ENCODE peak calls at places on chromosomes 2 and 18, in seven cellular contexts. B, G, O, H, A, E and R are unnamed samples.

GRCh38 chr2:127597046-127597983 is 48.6 kb upstream of the GPR17 start:
- DNase-seq in B (no peak), G (no peak), O (no peak), H (peak), A (no peak), E (no peak), R (no peak)

GRCh38 chr2:18546586-18546985 is 13.9 kb downstream of the RDH14 start:
- DNase-seq in B (no peak), G (no peak), O (no peak), H (no peak), A (peak), E (peak), R (no peak)

GRCh38 chr2:64923385-64923710 is 65.9 kb upstream of the SLC1A4 start:
- DNase-seq in B (no peak), G (no peak), O (no peak), H (no peak), A (no peak), E (no peak), R (no peak)

GRCh38 chr18:35756506-35757117 is 175.1 kb downstream of the GALNT1 start:
- DNase-seq in B (no peak), G (peak), O (no peak), H (no peak), A (peak), E (peak), R (no peak)

GRCh38 chr18:79400591-79401381 is 5.1 kb downstream of the NFATC1 start:
- DNase-seq in B (peak), G (no peak), O (no peak), H (no peak), A (no peak), E (no peak), R (no peak)

GRCh38 chr2:79219383-79219988 is 59.9 kb upstream of the REG3A start:
- DNase-seq in B (no peak), G (peak), O (no peak), H (no peak), A (peak), E (peak), R (no peak)

GRCh38 chr2:172333206-172333605 is 94.2 kb upstream of the ITGA6 start:
- DNase-seq in B (no peak), G (no peak), O (no peak), H (no peak), A (no peak), E (peak), R (no peak)

GRCh38 chr18:10449396-10449795 is 5.0 kb upstream of the APCDD1 start:
- DNase-seq in B (no peak), G (peak), O (no peak), H (no peak), A (no peak), E (no peak), R (no peak)

GRCh38 chr18:75132931-75133525 is 75.9 kb downstream of the PTGR3 start:
- DNase-seq in B (no peak), G (no peak), O (no peak), H (peak), A (no peak), E (no peak), R (no peak)

GRCh38 chr2:15982285-15982967 is 42.1 kb downstream of the MYCN start:
- DNase-seq in B (no peak), G (no peak), O (no peak), H (peak), A (no peak), E (no peak), R (no peak)

GRCh38 chr2:222813177-222813843 is 47.5 kb upstream of the ACSL3 start:
- DNase-seq in B (no peak), G (no peak), O (peak), H (no peak), A (no peak), E (no peak), R (no peak)

GRCh38 chr2:33133436-33133835 is 186.7 kb downstream of the LTBP1 start:
- DNase-seq in B (no peak), G (peak), O (no peak), H (no peak), A (no peak), E (peak), R (no peak)

GRCh38 chr2:191690327-191690726 is 12.4 kb downstream of the NABP1 start:
- DNase-seq in B (no peak), G (no peak), O (no peak), H (no peak), A (no peak), E (no peak), R (no peak)

GRCh38 chr2:20181761-20182160 is 43.2 kb downstream of the SDC1 start:
- DNase-seq in B (no peak), G (no peak), O (no peak), H (no peak), A (no peak), E (no peak), R (peak)

GRCh38 chr2:46984642-46985476 is 69.3 kb upstream of the MCFD2 start:
- DNase-seq in B (no peak), G (peak), O (peak), H (no peak), A (no peak), E (no peak), R (peak)

GRCh38 chr2:219736196-219736595 is 108.8 kb downstream of the SLC4A3 start:
- DNase-seq in B (no peak), G (peak), O (no peak), H (no peak), A (peak), E (peak), R (no peak)

GRCh38 chr2:46200100-46200690 is 97.0 kb upstream of the EPAS1 start:
- DNase-seq in B (no peak), G (no peak), O (no peak), H (no peak), A (no peak), E (no peak), R (no peak)